ENCODE peak calls at places on chromosomes 13 and 19, in nine cellular contexts. One of them, this sample, is unnamed.

GRCh38 chr13:69324109-69324886 is 783.3 kb upstream of the ATXN8OS start:
- DNase-seq in GM12892: no peak
- DNase-seq in NCI-H524: no peak
- DNase-seq in activated T-cell treated with anti-CD3 and anti-CD28 coated beads for 1 hour: no peak
- DNase-seq in activated CD4-positive, CD25-positive, alpha-beta regulatory T cell treated with anti-CD3 and anti-CD28 coated beads, Interleukin-2, amount 50 U/mL, for 16 hours: no peak
- DNase-seq in NCI-H1048: no peak
- DNase-seq in osteocyte: no peak
- DNase-seq in islet precursor cell: no peak
- DNase-seq in stromal cell of bone marrow: no peak
- DNase-seq in this sample: no peak

GRCh38 chr19:18218600-18218999 is 7.6 kb downstream of the PDE4C start:
- DNase-seq in GM12892: no peak
- DNase-seq in NCI-H524: no peak
- DNase-seq in activated T-cell treated with anti-CD3 and anti-CD28 coated beads for 1 hour: no peak
- DNase-seq in activated CD4-positive, CD25-positive, alpha-beta regulatory T cell treated with anti-CD3 and anti-CD28 coated beads, Interleukin-2, amount 50 U/mL, for 16 hours: no peak
- DNase-seq in NCI-H1048: no peak
- DNase-seq in osteocyte: no peak
- DNase-seq in islet precursor cell: no peak
- DNase-seq in stromal cell of bone marrow: no peak
- DNase-seq in this sample: no peak

GRCh38 chr19:317710-318508 is 26.7 kb downstream of the MIER2 start:
- DNase-seq in GM12892: no peak
- DNase-seq in NCI-H524: no peak
- DNase-seq in activated T-cell treated with anti-CD3 and anti-CD28 coated beads for 1 hour: no peak
- DNase-seq in activated CD4-positive, CD25-positive, alpha-beta regulatory T cell treated with anti-CD3 and anti-CD28 coated beads, Interleukin-2, amount 50 U/mL, for 16 hours: no peak
- DNase-seq in NCI-H1048: no peak
- DNase-seq in osteocyte: no peak
- DNase-seq in islet precursor cell: no peak
- DNase-seq in stromal cell of bone marrow: no peak
- DNase-seq in this sample: no peak

GRCh38 chr13:20142019-20142926 is 18.6 kb downstream of the GJA3 start:
- DNase-seq in GM12892: no peak
- DNase-seq in NCI-H524: no peak
- DNase-seq in activated T-cell treated with anti-CD3 and anti-CD28 coated beads for 1 hour: no peak
- DNase-seq in activated CD4-positive, CD25-positive, alpha-beta regulatory T cell treated with anti-CD3 and anti-CD28 coated beads, Interleukin-2, amount 50 U/mL, for 16 hours: no peak
- DNase-seq in NCI-H1048: no peak
- DNase-seq in osteocyte: peak
- DNase-seq in islet precursor cell: no peak
- DNase-seq in stromal cell of bone marrow: no peak
- DNase-seq in this sample: no peak

GRCh38 chr13:98487016-98487415 is 89.9 kb downstream of the STK24 start:
- DNase-seq in GM12892: no peak
- DNase-seq in NCI-H524: no peak
- DNase-seq in activated T-cell treated with anti-CD3 and anti-CD28 coated beads for 1 hour: no peak
- DNase-seq in activated CD4-positive, CD25-positive, alpha-beta regulatory T cell treated with anti-CD3 and anti-CD28 coated beads, Interleukin-2, amount 50 U/mL, for 16 hours: no peak
- DNase-seq in NCI-H1048: no peak
- DNase-seq in osteocyte: no peak
- DNase-seq in islet precursor cell: peak
- DNase-seq in stromal cell of bone marrow: no peak
- DNase-seq in this sample: no peak

GRCh38 chr19:50562329-50562728 is 5.9 kb downstream of the LRRC4B start:
- DNase-seq in GM12892: no peak
- DNase-seq in NCI-H524: no peak
- DNase-seq in activated T-cell treated with anti-CD3 and anti-CD28 coated beads for 1 hour: no peak
- DNase-seq in activated CD4-positive, CD25-positive, alpha-beta regulatory T cell treated with anti-CD3 and anti-CD28 coated beads, Interleukin-2, amount 50 U/mL, for 16 hours: no peak
- DNase-seq in NCI-H1048: no peak
- DNase-seq in osteocyte: no peak
- DNase-seq in islet precursor cell: peak
- DNase-seq in stromal cell of bone marrow: no peak
- DNase-seq in this sample: no peak

GRCh38 chr13:20403826-20404225 is 121.8 kb downstream of the CRYL1 start:
- DNase-seq in GM12892: no peak
- DNase-seq in NCI-H524: no peak
- DNase-seq in activated T-cell treated with anti-CD3 and anti-CD28 coated beads for 1 hour: no peak
- DNase-seq in activated CD4-positive, CD25-positive, alpha-beta regulatory T cell treated with anti-CD3 and anti-CD28 coated beads, Interleukin-2, amount 50 U/mL, for 16 hours: no peak
- DNase-seq in NCI-H1048: no peak
- DNase-seq in osteocyte: peak
- DNase-seq in islet precursor cell: no peak
- DNase-seq in stromal cell of bone marrow: no peak
- DNase-seq in this sample: no peak

GRCh38 chr13:109468123-109468522 is 318.3 kb downstream of the IRS2 start:
- DNase-seq in GM12892: no peak
- DNase-seq in NCI-H524: no peak
- DNase-seq in activated T-cell treated with anti-CD3 and anti-CD28 coated beads for 1 hour: no peak
- DNase-seq in activated CD4-positive, CD25-positive, alpha-beta regulatory T cell treated with anti-CD3 and anti-CD28 coated beads, Interleukin-2, amount 50 U/mL, for 16 hours: no peak
- DNase-seq in NCI-H1048: no peak
- DNase-seq in osteocyte: no peak
- DNase-seq in islet precursor cell: no peak
- DNase-seq in stromal cell of bone marrow: no peak
- DNase-seq in this sample: no peak

GRCh38 chr13:74868044-74868443 is 613.9 kb downstream of the TBC1D4 start:
- DNase-seq in GM12892: no peak
- DNase-seq in NCI-H524: no peak
- DNase-seq in activated T-cell treated with anti-CD3 and anti-CD28 coated beads for 1 hour: no peak
- DNase-seq in activated CD4-positive, CD25-positive, alpha-beta regulatory T cell treated with anti-CD3 and anti-CD28 coated beads, Interleukin-2, amount 50 U/mL, for 16 hours: no peak
- DNase-seq in NCI-H1048: no peak
- DNase-seq in osteocyte: no peak
- DNase-seq in islet precursor cell: no peak
- DNase-seq in stromal cell of bone marrow: no peak
- DNase-seq in this sample: no peak

GRCh38 chr19:1084024-1084868 is 10.9 kb downstream of the POLR2E start:
- DNase-seq in GM12892: no peak
- DNase-seq in NCI-H524: no peak
- DNase-seq in activated T-cell treated with anti-CD3 and anti-CD28 coated beads for 1 hour: no peak
- DNase-seq in activated CD4-positive, CD25-positive, alpha-beta regulatory T cell treated with anti-CD3 and anti-CD28 coated beads, Interleukin-2, amount 50 U/mL, for 16 hours: no peak
- DNase-seq in NCI-H1048: no peak
- DNase-seq in osteocyte: no peak
- DNase-seq in islet precursor cell: no peak
- DNase-seq in stromal cell of bone marrow: no peak
- DNase-seq in this sample: no peak

GRCh38 chr13:48808689-48809088 is 155.0 kb downstream of the CYSLTR2 start:
- DNase-seq in GM12892: no peak
- DNase-seq in NCI-H524: no peak
- DNase-seq in activated T-cell treated with anti-CD3 and anti-CD28 coated beads for 1 hour: no peak
- DNase-seq in activated CD4-positive, CD25-positive, alpha-beta regulatory T cell treated with anti-CD3 and anti-CD28 coated beads, Interleukin-2, amount 50 U/mL, for 16 hours: no peak
- DNase-seq in NCI-H1048: no peak
- DNase-seq in osteocyte: no peak
- DNase-seq in islet precursor cell: no peak
- DNase-seq in stromal cell of bone marrow: no peak
- DNase-seq in this sample: no peak

GRCh38 chr19:55437410-55437809 is 5.7 kb downstream of the SHISA7 start:
- DNase-seq in GM12892: no peak
- DNase-seq in NCI-H524: no peak
- DNase-seq in activated T-cell treated with anti-CD3 and anti-CD28 coated beads for 1 hour: no peak
- DNase-seq in activated CD4-positive, CD25-positive, alpha-beta regulatory T cell treated with anti-CD3 and anti-CD28 coated beads, Interleukin-2, amount 50 U/mL, for 16 hours: no peak
- DNase-seq in NCI-H1048: peak
- DNase-seq in osteocyte: no peak
- DNase-seq in islet precursor cell: peak
- DNase-seq in stromal cell of bone marrow: peak
- DNase-seq in this sample: no peak

GRCh38 chr19:46786236-46787039 is 2.0 kb downstream of the SLC1A5 start:
- DNase-seq in GM12892: peak
- DNase-seq in NCI-H524: peak
- DNase-seq in activated T-cell treated with anti-CD3 and anti-CD28 coated beads for 1 hour: peak
- DNase-seq in activated CD4-positive, CD25-positive, alpha-beta regulatory T cell treated with anti-CD3 and anti-CD28 coated beads, Interleukin-2, amount 50 U/mL, for 16 hours: peak
- DNase-seq in NCI-H1048: no peak
- DNase-seq in osteocyte: no peak
- DNase-seq in islet precursor cell: peak
- DNase-seq in stromal cell of bone marrow: peak
- DNase-seq in this sample: peak

GRCh38 chr13:54194233-54195024 is 1165.8 kb downstream of the OLFM4 start:
- DNase-seq in GM12892: no peak
- DNase-seq in NCI-H524: no peak
- DNase-seq in activated T-cell treated with anti-CD3 and anti-CD28 coated beads for 1 hour: no peak
- DNase-seq in activated CD4-positive, CD25-positive, alpha-beta regulatory T cell treated with anti-CD3 and anti-CD28 coated beads, Interleukin-2, amount 50 U/mL, for 16 hours: no peak
- DNase-seq in NCI-H1048: no peak
- DNase-seq in osteocyte: no peak
- DNase-seq in islet precursor cell: no peak
- DNase-seq in stromal cell of bone marrow: no peak
- DNase-seq in this sample: no peak

GRCh38 chr19:46922465-46922864 is 61.7 kb downstream of the ARHGAP35 start:
- DNase-seq in GM12892: no peak
- DNase-seq in NCI-H524: no peak
- DNase-seq in activated T-cell treated with anti-CD3 and anti-CD28 coated beads for 1 hour: no peak
- DNase-seq in activated CD4-positive, CD25-positive, alpha-beta regulatory T cell treated with anti-CD3 and anti-CD28 coated beads, Interleukin-2, amount 50 U/mL, for 16 hours: no peak
- DNase-seq in NCI-H1048: no peak
- DNase-seq in osteocyte: no peak
- DNase-seq in islet precursor cell: no peak
- DNase-seq in stromal cell of bone marrow: no peak
- DNase-seq in this sample: no peak